ENCODE peak calls at places on chromosomes 7 and 10, in four cellular contexts. One of them, this sample, is unnamed.
A peak's percentile ranks its signal among the peaks of the same experiment; 100 is the strongest.

GRCh38 chr7:113652501-113652900 is 266.3 kb downstream of the PPP1R3A start:
- DNase-seq in CD8-positive, alpha-beta memory T cell: no peak
- DNase-seq in T-helper 2 cell: no peak
- DNase-seq in GM04504: no peak
- DNase-seq in this sample: no peak

GRCh38 chr7:157918326-157918725 is 581.5 kb downstream of the DNAJB6 start:
- DNase-seq in CD8-positive, alpha-beta memory T cell: no peak
- DNase-seq in T-helper 2 cell: no peak
- DNase-seq in GM04504: no peak
- DNase-seq in this sample: no peak

GRCh38 chr10:77398986-77399755 is 238.4 kb downstream of the KCNMA1 start:
- DNase-seq in CD8-positive, alpha-beta memory T cell: no peak
- DNase-seq in T-helper 2 cell: no peak
- DNase-seq in GM04504: no peak
- DNase-seq in this sample: no peak

GRCh38 chr7:128938524-128939074 is 872 bp downstream of the IRF5 start:
- DNase-seq in CD8-positive, alpha-beta memory T cell: no peak
- DNase-seq in T-helper 2 cell: no peak
- DNase-seq in GM04504: no peak
- DNase-seq in this sample: peak; percentile 42

GRCh38 chr7:3439333-3440030 is 138.4 kb downstream of the SDK1 start:
- DNase-seq in CD8-positive, alpha-beta memory T cell: no peak
- DNase-seq in T-helper 2 cell: no peak
- DNase-seq in GM04504: no peak
- DNase-seq in this sample: no peak

GRCh38 chr10:44576715-44577191 is 191.9 kb upstream of the CXCL12 start:
- DNase-seq in CD8-positive, alpha-beta memory T cell: no peak
- DNase-seq in T-helper 2 cell: no peak
- DNase-seq in GM04504: no peak
- DNase-seq in this sample: no peak

GRCh38 chr10:78927257-78927995 is 141.3 kb upstream of the ZMIZ1 start:
- DNase-seq in CD8-positive, alpha-beta memory T cell: no peak
- DNase-seq in T-helper 2 cell: no peak
- DNase-seq in GM04504: no peak
- DNase-seq in this sample: no peak

GRCh38 chr10:45265995-45266394 is 49.4 kb downstream of the OR13A1 start:
- DNase-seq in CD8-positive, alpha-beta memory T cell: no peak
- DNase-seq in T-helper 2 cell: no peak
- DNase-seq in GM04504: no peak
- DNase-seq in this sample: no peak

GRCh38 chr7:139032473-139032872 is 3.4 kb downstream of the ZC3HAV1L start:
- DNase-seq in CD8-positive, alpha-beta memory T cell: no peak
- DNase-seq in T-helper 2 cell: no peak
- DNase-seq in GM04504: no peak
- DNase-seq in this sample: no peak

This sample was measured in small intestine.